ENCODE peak calls at places on chromosomes 6 and 20, in four cellular contexts. E, P, Z and X are unnamed samples.

GRCh38 chr6:147015674-147016073 is 188.5 kb upstream of the STXBP5 start:
- DNase-seq in E (no peak), P (no peak), Z (no peak), X (no peak)

GRCh38 chr6:144585217-144585814 is 300.2 kb downstream of the UTRN start:
- DNase-seq in E (no peak), P (no peak), Z (peak), X (no peak)

GRCh38 chr6:42125231-42125630 is 17.2 kb downstream of the C6orf132 start:
- DNase-seq in E (no peak), P (no peak), Z (no peak), X (no peak)

GRCh38 chr20:17960927-17961599 is 7.5 kb downstream of the SNX5 start:
- DNase-seq in E (no peak), P (no peak), Z (no peak), X (no peak)

GRCh38 chr6:38831865-38832264 is 116.8 kb downstream of the DNAH8 start:
- DNase-seq in E (no peak), P (no peak), Z (no peak), X (no peak)

GRCh38 chr6:105178110-105178509 is 1.7 kb downstream of the POPDC3 start:
- DNase-seq in E (no peak), P (no peak), Z (peak), X (no peak)

GRCh38 chr20:38290829-38291581 is 13.0 kb upstream of the BPI start:
- DNase-seq in E (peak), P (no peak), Z (peak), X (no peak)

GRCh38 chr6:134853111-134854055 is 96.5 kb downstream of the ALDH8A1 start:
- DNase-seq in E (no peak), P (no peak), Z (no peak), X (no peak)

GRCh38 chr20:41387433-41387832 is 20.8 kb upstream of the EMILIN3 start:
- DNase-seq in E (no peak), P (no peak), Z (no peak), X (no peak)

GRCh38 chr6:41937881-41938574 is 3.6 kb downstream of the CCND3 start:
- DNase-seq in E (no peak), P (no peak), Z (no peak), X (peak)

GRCh38 chr20:63367446-63368055 is 6.4 kb upstream of the CHRNA4 start:
- DNase-seq in E (no peak), P (no peak), Z (no peak), X (no peak)

GRCh38 chr6:121849477-121849876 is 414.0 kb downstream of the GJA1 start:
- DNase-seq in E (no peak), P (no peak), Z (peak), X (no peak)

GRCh38 chr20:22343612-22344011 is 240.8 kb downstream of the FOXA2 start:
- DNase-seq in E (no peak), P (no peak), Z (no peak), X (no peak)
- H3K4me3 ChIP-seq in E (no peak), P (no peak), Z (no peak), X (no peak)

GRCh38 chr20:47667531-47668312 is 117.6 kb downstream of the SULF2 start:
- DNase-seq in E (no peak), P (no peak), Z (no peak), X (no peak)

GRCh38 chr20:47667086-47667485 is 118.2 kb downstream of the SULF2 start:
- DNase-seq in E (no peak), P (no peak), Z (no peak), X (no peak)

GRCh38 chr20:47664744-47665143 is 120.5 kb downstream of the SULF2 start:
- DNase-seq in E (no peak), P (no peak), Z (no peak), X (no peak)

GRCh38 chr20:47665221-47665991 is 119.9 kb downstream of the SULF2 start:
- DNase-seq in E (no peak), P (no peak), Z (no peak), X (no peak)

DNA sequence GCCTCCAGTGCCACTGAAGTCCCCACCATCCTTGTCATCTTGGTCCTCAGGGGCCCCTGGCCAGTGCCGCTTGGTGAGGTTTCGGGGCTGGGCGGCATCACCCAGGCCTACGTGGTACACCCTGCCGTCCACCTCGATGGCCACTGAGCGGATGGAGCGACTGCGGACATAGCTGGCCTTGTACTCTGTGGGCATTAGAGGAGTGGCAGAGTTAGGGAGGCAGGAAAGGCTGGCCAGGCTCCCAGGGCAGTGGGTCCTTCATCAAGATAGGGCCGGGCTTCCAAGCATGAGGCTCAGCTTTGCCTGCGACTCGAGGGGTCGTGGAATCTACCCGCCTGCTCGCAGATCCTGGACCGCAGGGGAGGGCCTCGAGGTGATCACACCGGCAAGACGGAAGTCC is 119.0 kb downstream of the SULF2 start:
- DNase-seq in E (no peak), P (no peak), Z (no peak), X (no peak)
- H3K4me3 ChIP-seq in E (no peak), P (no peak), Z (no peak), X (no peak)

GRCh38 chr6:11391934-11392777 is 145.4 kb upstream of the TMEM170B start:
- DNase-seq in E (no peak), P (no peak), Z (no peak), X (no peak)

GRCh38 chr6:11392778-11393507 is 144.6 kb upstream of the TMEM170B start:
- DNase-seq in E (no peak), P (no peak), Z (peak), X (no peak)

GRCh38 chr6:11396860-11397259 is 140.7 kb upstream of the TMEM170B start:
- DNase-seq in E (no peak), P (no peak), Z (no peak), X (no peak)

GRCh38 chr6:11397622-11398450 is 139.7 kb upstream of the TMEM170B start:
- DNase-seq in E (no peak), P (no peak), Z (no peak), X (no peak)

DNA sequence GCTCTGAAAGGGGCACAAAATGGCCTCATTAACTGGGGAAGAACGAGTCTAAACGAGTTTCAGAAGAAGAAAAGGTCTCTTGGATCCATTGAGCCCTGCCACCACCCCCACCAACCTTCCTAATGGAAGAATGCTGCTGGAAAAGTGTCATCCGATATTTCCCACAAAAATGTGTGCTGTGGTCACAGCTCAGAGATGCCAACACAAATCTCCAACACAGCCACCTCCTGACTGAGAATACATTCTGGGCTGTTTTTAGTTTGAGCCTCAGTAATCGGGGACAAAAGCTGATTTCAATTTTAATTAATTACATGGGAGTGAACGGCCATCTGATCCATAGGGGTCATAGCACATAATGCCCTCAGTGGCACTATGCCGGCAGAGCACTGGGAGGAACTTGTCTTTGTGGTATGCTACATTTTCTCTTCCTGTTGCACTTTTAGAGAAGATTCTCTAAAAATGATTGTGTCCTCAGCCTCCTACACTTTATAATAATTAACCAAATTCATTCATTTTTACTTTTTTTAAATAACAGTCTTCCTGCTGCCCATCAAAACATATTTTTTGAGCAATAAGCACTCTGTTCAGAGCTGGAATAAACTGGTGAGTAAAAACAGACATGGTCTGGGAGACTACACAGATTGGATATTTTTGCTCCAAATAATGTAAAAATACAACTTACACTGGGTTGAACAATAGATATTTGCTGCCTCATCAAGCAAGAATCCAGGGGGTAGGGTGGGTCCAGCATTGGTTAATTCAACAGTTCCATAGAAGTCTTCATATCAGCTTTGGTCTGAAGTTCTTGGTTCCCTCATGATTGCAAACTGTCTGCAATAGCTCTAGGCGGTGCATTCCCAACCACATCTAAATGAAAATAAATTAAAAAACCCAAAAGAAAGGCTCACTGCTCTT is 143.6 kb upstream of the TMEM170B start:
- DNase-seq in E (no peak), P (no peak), Z (no peak), X (no peak)
- H3K4me3 ChIP-seq in E (no peak), P (no peak), Z (no peak), X (no peak)

GRCh38 chr6:77173472-77174074 is 289.7 kb downstream of the HTR1B start:
- DNase-seq in E (no peak), P (no peak), Z (peak), X (no peak)
- H3K4me3 ChIP-seq in E (no peak), P (no peak), Z (no peak), X (no peak)